ENCODE peak calls at places on chromosomes 6 and 20, in six cellular contexts. One of them, this sample, is unnamed. For H3K36me3, the result is how much of the 10 kb centered on the place peaks cover.

GRCh38 chr6:170205534-170206316 is 85.2 kb downstream of the DLL1 start:
- DNase-seq in IMR-90: no peak
- DNase-seq in endothelial cell of umbilical vein: no peak
- DNase-seq in K562: no peak
- DNase-seq in spleen: no peak
- DNase-seq in esophagus squamous epithelium: no peak
- DNase-seq in this sample: no peak

GRCh38 chr20:47809561-47809960 is 24.3 kb upstream of the SULF2 start:
- DNase-seq in esophagus squamous epithelium: no peak
- DNase-seq in endothelial cell of umbilical vein: no peak
- DNase-seq in K562: no peak
- DNase-seq in spleen: peak
- DNase-seq in IMR-90: no peak
- DNase-seq in this sample: no peak

GRCh38 chr6:141195251-141195832 is 937.4 kb upstream of the GJE1 start:
- DNase-seq in IMR-90: no peak
- DNase-seq in endothelial cell of umbilical vein: no peak
- DNase-seq in spleen: no peak
- DNase-seq in esophagus squamous epithelium: no peak
- DNase-seq in K562: no peak
- DNase-seq in this sample: no peak

GRCh38 chr6:75747985-75748742 is 875 bp upstream of the MYO6 start:
- DNase-seq in endothelial cell of umbilical vein: no peak
- DNase-seq in K562: no peak
- DNase-seq in spleen: no peak
- DNase-seq in esophagus squamous epithelium: no peak
- DNase-seq in IMR-90: no peak
- DNase-seq in this sample: no peak

GRCh38 chr6:25050356-25050755 is 114.6 kb upstream of the RIPOR2 start:
- DNase-seq in IMR-90: peak
- DNase-seq in esophagus squamous epithelium: no peak
- DNase-seq in spleen: no peak
- DNase-seq in K562: no peak
- DNase-seq in endothelial cell of umbilical vein: peak
- DNase-seq in this sample: no peak

GRCh38 chr6:138785092-138785491 is 10.8 kb upstream of the ECT2L start:
- DNase-seq in IMR-90: no peak
- DNase-seq in esophagus squamous epithelium: no peak
- DNase-seq in endothelial cell of umbilical vein: no peak
- DNase-seq in spleen: no peak
- DNase-seq in K562: no peak
- DNase-seq in this sample: no peak

GRCh38 chr20:62195736-62196135 is 12.9 kb downstream of the MTG2 start:
- DNase-seq in spleen: peak
- DNase-seq in K562: no peak
- DNase-seq in esophagus squamous epithelium: no peak
- DNase-seq in IMR-90: no peak
- DNase-seq in endothelial cell of umbilical vein: no peak
- DNase-seq in this sample: no peak

GRCh38 chr6:134564705-134565104 is 246.8 kb upstream of the SGK1 start:
- DNase-seq in esophagus squamous epithelium: no peak
- DNase-seq in spleen: no peak
- DNase-seq in K562: no peak
- DNase-seq in endothelial cell of umbilical vein: no peak
- DNase-seq in IMR-90: no peak
- DNase-seq in this sample: no peak

GRCh38 chr20:57470212-57470522 is 54.8 kb downstream of the CTCFL start:
- DNase-seq in endothelial cell of umbilical vein: no peak
- DNase-seq in K562: no peak
- DNase-seq in esophagus squamous epithelium: no peak
- DNase-seq in IMR-90: no peak
- DNase-seq in spleen: peak
- DNase-seq in this sample: no peak

GRCh38 chr6:117399924-117400323 is 25.8 kb downstream of the ROS1 start:
- DNase-seq in K562: no peak
- DNase-seq in esophagus squamous epithelium: no peak
- DNase-seq in endothelial cell of umbilical vein: peak
- DNase-seq in spleen: no peak
- DNase-seq in IMR-90: peak
- DNase-seq in this sample: no peak

GRCh38 chr6:65295812-65296211 is 411.2 kb downstream of the EYS start:
- DNase-seq in IMR-90: no peak
- DNase-seq in spleen: no peak
- DNase-seq in esophagus squamous epithelium: no peak
- DNase-seq in K562: no peak
- DNase-seq in endothelial cell of umbilical vein: no peak
- DNase-seq in this sample: no peak

DNA sequence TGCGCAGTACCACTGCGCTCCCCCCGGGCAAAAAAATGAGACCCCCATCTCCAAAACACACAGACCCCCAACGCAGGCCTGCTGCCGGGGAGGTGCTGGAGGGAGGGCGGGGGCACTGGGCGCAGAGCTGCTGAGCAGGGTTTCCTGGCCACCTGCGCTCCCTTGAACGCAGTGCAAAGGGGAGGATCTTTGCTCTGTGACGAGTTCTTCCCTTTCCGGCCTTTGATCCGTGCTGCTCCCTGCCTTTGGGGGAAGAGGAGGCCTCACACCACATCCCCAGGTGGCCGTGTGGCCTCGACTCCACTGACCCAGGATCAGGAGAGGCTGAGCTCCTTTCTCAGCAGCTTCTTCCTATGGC is 8.9 kb upstream of the COL20A1 start:
- DNase-seq in K562: no peak
- DNase-seq in spleen: no peak
- DNase-seq in endothelial cell of umbilical vein: no peak
- DNase-seq in esophagus squamous epithelium: no peak
- DNase-seq in IMR-90: no peak
- DNase-seq in this sample: no peak
- TF ChIP-seq POLR2A in K562: peak
- TF ChIP-seq POLR2A in spleen: no peak
- TF ChIP-seq POLR2A in endothelial cell of umbilical vein: no peak
- TF ChIP-seq POLR2A in esophagus squamous epithelium: no peak
- TF ChIP-seq POLR2A in IMR-90: no peak
- TF ChIP-seq POLR2A in this sample: no peak

DNA sequence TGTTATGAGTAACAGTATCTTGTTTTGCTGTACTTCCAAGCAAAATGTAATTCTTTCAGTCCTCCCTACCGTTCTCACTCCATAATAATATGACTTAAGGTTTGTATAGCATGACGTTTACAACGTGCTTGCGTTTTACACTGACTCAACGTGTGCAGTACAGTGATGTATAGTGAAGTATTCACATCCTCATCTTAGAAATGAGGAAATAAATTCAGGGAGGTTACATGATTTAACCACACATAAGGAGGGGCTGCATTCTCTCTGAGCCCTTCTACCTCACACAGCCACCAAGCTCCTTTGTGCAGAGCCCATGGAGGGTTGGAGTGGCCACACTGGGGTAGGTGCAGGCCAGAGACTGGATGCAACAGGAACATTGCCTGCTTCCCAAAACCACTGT is 164.5 kb downstream of the MTHFD1L start:
- DNase-seq in esophagus squamous epithelium: no peak
- DNase-seq in K562: no peak
- DNase-seq in endothelial cell of umbilical vein: no peak
- DNase-seq in spleen: no peak
- DNase-seq in IMR-90: no peak
- DNase-seq in this sample: no peak
- H3K27ac ChIP-seq in esophagus squamous epithelium: no peak
- H3K27ac ChIP-seq in K562: no peak
- H3K27ac ChIP-seq in endothelial cell of umbilical vein: no peak
- H3K27ac ChIP-seq in spleen: no peak
- H3K27ac ChIP-seq in IMR-90: no peak
- H3K27ac ChIP-seq in this sample: no peak

DNA sequence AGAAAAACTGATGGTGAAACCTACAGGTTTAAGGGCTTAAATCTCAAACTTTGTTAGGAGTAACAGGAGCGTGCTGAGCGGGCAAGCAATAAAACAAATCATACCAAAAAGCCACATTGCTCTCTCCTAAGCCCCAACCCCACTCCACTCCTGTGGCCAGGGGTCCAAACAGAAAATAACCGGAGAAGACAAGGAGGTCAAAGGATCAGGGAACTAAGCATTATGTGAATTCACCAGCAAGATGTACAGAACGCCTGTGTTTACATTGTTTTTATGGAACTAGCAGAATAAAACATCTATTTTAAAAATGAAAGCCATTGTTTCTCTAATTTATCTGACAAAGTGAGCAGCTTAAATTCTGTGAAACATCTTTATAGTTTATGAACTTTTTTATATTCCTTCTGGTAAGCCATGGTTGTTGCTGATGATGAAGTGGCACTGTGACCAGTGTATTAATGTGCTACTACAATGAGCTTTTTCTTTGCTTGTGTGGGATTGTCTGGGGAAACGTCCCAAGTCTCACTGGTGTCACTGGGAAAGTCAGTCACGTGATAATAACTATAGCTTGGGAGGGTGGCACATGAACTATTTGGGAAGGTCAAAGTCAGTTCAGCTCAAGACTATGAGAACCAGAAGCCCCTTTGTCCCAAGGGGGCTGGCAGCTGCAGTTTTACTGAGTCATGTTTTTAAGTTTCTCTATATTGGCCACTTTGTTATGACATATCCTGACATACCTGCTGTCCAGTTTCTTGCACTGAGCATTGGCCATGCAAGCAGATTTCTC is 9.8 kb downstream of the FAM210B start:
- DNase-seq in K562: no peak
- DNase-seq in esophagus squamous epithelium: no peak
- DNase-seq in IMR-90: no peak
- DNase-seq in endothelial cell of umbilical vein: no peak
- DNase-seq in spleen: no peak
- DNase-seq in this sample: no peak
- H3K36me3 ChIP-seq in K562: half or more
- H3K36me3 ChIP-seq in esophagus squamous epithelium: under half
- H3K36me3 ChIP-seq in IMR-90: under half
- H3K36me3 ChIP-seq in endothelial cell of umbilical vein: under half
- H3K36me3 ChIP-seq in spleen: under half
- H3K36me3 ChIP-seq in this sample: under half

GRCh38 chr20:3222635-3223600 is 13.6 kb downstream of the ITPA start:
- DNase-seq in K562: no peak
- DNase-seq in endothelial cell of umbilical vein: no peak
- DNase-seq in spleen: peak
- DNase-seq in IMR-90: no peak
- DNase-seq in esophagus squamous epithelium: no peak
- DNase-seq in this sample: peak
- TF ChIP-seq POLR2A in K562: no peak
- TF ChIP-seq POLR2A in endothelial cell of umbilical vein: no peak
- TF ChIP-seq POLR2A in spleen: no peak
- TF ChIP-seq POLR2A in IMR-90: no peak
- TF ChIP-seq POLR2A in esophagus squamous epithelium: no peak
- TF ChIP-seq POLR2A in this sample: no peak

DNA sequence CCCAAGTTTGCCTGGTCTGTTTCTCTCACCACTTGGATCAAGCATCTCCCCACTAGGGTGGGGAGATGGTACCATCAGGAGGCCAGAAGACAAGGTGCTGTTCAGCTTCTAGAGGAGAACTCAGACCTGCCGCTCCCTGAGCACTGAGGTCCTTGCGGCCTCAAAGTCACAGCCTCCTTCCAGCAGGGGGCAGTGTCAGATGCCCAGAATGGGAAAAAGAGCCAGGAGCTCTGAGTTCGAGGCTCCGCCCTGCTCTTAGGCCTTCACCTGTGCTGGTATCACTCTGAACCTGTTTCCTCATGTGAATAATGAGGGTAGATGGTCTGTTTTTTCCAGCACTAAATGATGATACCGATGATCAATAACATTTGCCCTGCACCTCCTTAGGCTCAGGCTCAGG is 68.7 kb downstream of the TOX2 start:
- DNase-seq in endothelial cell of umbilical vein: no peak
- DNase-seq in K562: peak
- DNase-seq in IMR-90: no peak
- DNase-seq in esophagus squamous epithelium: no peak
- DNase-seq in spleen: no peak
- DNase-seq in this sample: no peak
- H3K27ac ChIP-seq in endothelial cell of umbilical vein: peak
- H3K27ac ChIP-seq in K562: no peak
- H3K27ac ChIP-seq in IMR-90: no peak
- H3K27ac ChIP-seq in esophagus squamous epithelium: no peak
- H3K27ac ChIP-seq in spleen: no peak
- H3K27ac ChIP-seq in this sample: no peak